ENCODE peak calls at places on chromosomes 4 and X, in seven cellular contexts. W is uterus, N is colonic mucosa, U is GM10248, L is cardiac muscle cell, K is upper lobe of right lung, O is IMR-90. Z is an unnamed sample.
A peak's percentile ranks its signal among the peaks of the same experiment; 100 is the strongest.

GRCh38 chr4:111837761-111838160 is 307.5 kb upstream of the FAM241A start:
- DNase-seq in L (no peak), N (no peak), K (no peak), U (no peak), O (no peak), W (no peak), Z (no peak)

GRCh38 chr4:159098482-159099127 is 4.3 kb upstream of the RAPGEF2 start:
- DNase-seq in L (no peak), U (no peak), N (no peak), K (no peak), O (no peak), W (no peak), Z (no peak)

GRCh38 chrX:30714138-30714537 is 60.9 kb downstream of the GK start:
- DNase-seq in O (no peak), W (no peak), N (no peak), L (no peak), K (no peak), U (no peak), Z (no peak)

GRCh38 chr4:121138014-121138413 is 26.1 kb downstream of the TNIP3 start:
- DNase-seq in K (no peak), W (no peak), L (no peak), U (no peak), N (no peak), O (no peak), Z (no peak)

GRCh38 chr4:40311811-40312346 is 23.3 kb upstream of the CHRNA9 start:
- DNase-seq in N (no peak), L (no peak), W (no peak), U (no peak), K (no peak), O (no peak), Z (no peak)

GRCh38 chrX:133792198-133792953 is 193.0 kb downstream of the GPC3 start:
- DNase-seq in U (peak; percentile 57), N (peak; percentile 73), L (peak; percentile 87), K (peak; percentile 66), O (peak; percentile 66), W (peak; percentile 53), Z (peak; percentile 78)

GRCh38 chrX:43313035-43313434 is 343.1 kb upstream of the MAOA start:
- DNase-seq in W (no peak), O (no peak), K (no peak), U (no peak), L (no peak), N (no peak), Z (no peak)

GRCh38 chr4:56139241-56139827 is 190.6 kb downstream of the CEP135 start:
- DNase-seq in K (no peak), L (peak; percentile 5), N (no peak), O (no peak), U (no peak), W (no peak), Z (no peak)

GRCh38 chr4:52931238-52931637 is 69.1 kb downstream of the RASL11B start:
- DNase-seq in U (no peak), W (no peak), K (no peak), L (no peak), N (no peak), O (no peak), Z (no peak)

GRCh38 chr4:87209696-87210095 is 10.7 kb downstream of the KLHL8 start:
- DNase-seq in O (no peak), L (no peak), U (peak; percentile 54), K (peak; percentile 82), N (no peak), W (peak; percentile 57), Z (peak; percentile 89)

GRCh38 chr4:24867766-24868296 is 45.0 kb downstream of the CCDC149 start:
- DNase-seq in U (no peak), O (no peak), L (no peak), N (no peak), W (no peak), K (no peak), Z (no peak)

GRCh38 chr4:73718375-73719373 is 21.7 kb upstream of the CXCL8 start:
- DNase-seq in L (no peak), U (peak; percentile 16), W (no peak), O (no peak), K (no peak), N (no peak), Z (no peak)

GRCh38 chrX:150517303-150517896 is 51.0 kb upstream of the MTM1 start:
- DNase-seq in W (no peak), O (peak; percentile 79), K (no peak), U (no peak), N (no peak), L (no peak), Z (peak; percentile 65)

DNA sequence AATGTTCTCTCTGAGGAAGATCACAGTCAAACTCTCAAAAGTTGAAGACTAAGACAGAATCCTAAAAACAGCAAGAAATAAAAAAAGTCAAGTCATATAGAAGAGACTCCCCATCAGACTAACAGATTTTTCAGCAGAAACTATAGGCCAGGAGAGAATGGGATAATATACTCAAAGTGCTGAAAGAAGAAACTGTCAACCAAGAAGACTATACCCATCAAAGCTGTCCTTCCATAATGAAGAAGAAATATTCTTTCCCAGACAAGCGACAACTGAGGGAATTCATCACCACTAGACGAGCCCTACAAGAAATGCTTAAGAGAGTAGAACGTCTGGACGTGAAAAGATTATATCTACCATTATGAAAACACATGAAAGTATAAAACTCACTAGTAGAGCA is 22.0 kb downstream of the TLR6 start:
- DNase-seq in L (no peak), N (no peak), W (no peak), U (no peak), O (no peak), K (no peak), Z (no peak)
- TF ChIP-seq CTCF in L (no peak), N (no peak), W (no peak), U (no peak), O (no peak), K (no peak), Z (no peak)

GRCh38 chrX:137428777-137429564 is 137.0 kb upstream of the ZIC3 start:
- DNase-seq in O (no peak), U (no peak), L (peak; percentile 7), K (no peak), N (no peak), W (no peak), Z (no peak)
- TF ChIP-seq CTCF in O (no peak), U (no peak), L (no peak), K (no peak), N (no peak), W (no peak), Z (no peak)

GRCh38 chr4:161564230-161564834 is 599.5 kb downstream of the FSTL5 start:
- DNase-seq in L (peak; percentile 8), W (no peak), N (no peak), K (no peak), O (peak; percentile 23), U (no peak), Z (no peak)
- TF ChIP-seq CTCF in L (peak; percentile 35), W (no peak), N (no peak), K (peak; percentile 40), O (peak; percentile 32), U (peak; percentile 16), Z (no peak)

GRCh38 chr4:146243141-146243882 is 29.0 kb downstream of the REELD1 start:
- DNase-seq in N (no peak), U (peak; percentile 87), L (no peak), O (peak; percentile 37), K (peak; percentile 76), W (no peak), Z (peak; percentile 84)
- TF ChIP-seq CTCF in N (peak; percentile 34), U (peak; percentile 92), L (peak; percentile 43), O (peak; percentile 4), K (peak; percentile 48), W (peak; percentile 10), Z (peak; percentile 49)

GRCh38 chr4:165013691-165014090 is 18.1 kb upstream of the TRIM60 start:
- DNase-seq in N (no peak), W (no peak), O (no peak), K (no peak), U (no peak), L (no peak), Z (no peak)

GRCh38 chr4:165010991-165011390 is 20.8 kb upstream of the TRIM60 start:
- DNase-seq in W (no peak), O (no peak), U (no peak), N (no peak), K (no peak), L (no peak), Z (no peak)

GRCh38 chr4:165011403-165011802 is 20.4 kb upstream of the TRIM60 start:
- DNase-seq in N (no peak), W (no peak), O (no peak), U (no peak), K (no peak), L (no peak), Z (no peak)

GRCh38 chr4:165016971-165017370 is 14.8 kb upstream of the TRIM60 start:
- DNase-seq in N (no peak), K (no peak), W (no peak), U (no peak), O (no peak), L (no peak), Z (no peak)
- TF ChIP-seq CTCF in N (no peak), K (no peak), W (no peak), U (no peak), O (peak; percentile 16), L (peak; percentile 24), Z (no peak)

GRCh38 chr4:2284161-2284933 is 22.4 kb upstream of the MXD4 start:
- DNase-seq in K (peak; percentile 44), U (no peak), W (peak; percentile 11), L (no peak), N (no peak), O (no peak), Z (peak; percentile 66)

GRCh38 chr4:2277956-2278355 is 16.0 kb upstream of the MXD4 start:
- DNase-seq in N (no peak), K (no peak), U (no peak), W (no peak), L (no peak), O (no peak), Z (peak; percentile 12)

GRCh38 chr4:2283199-2283711 is 21.3 kb upstream of the MXD4 start:
- DNase-seq in N (no peak), W (no peak), O (no peak), L (no peak), K (no peak), U (no peak), Z (peak; percentile 1)

GRCh38 chr4:2281575-2282343 is 19.9 kb upstream of the MXD4 start:
- DNase-seq in W (no peak), L (no peak), K (no peak), U (no peak), N (no peak), O (no peak), Z (peak; percentile 90)

DNA sequence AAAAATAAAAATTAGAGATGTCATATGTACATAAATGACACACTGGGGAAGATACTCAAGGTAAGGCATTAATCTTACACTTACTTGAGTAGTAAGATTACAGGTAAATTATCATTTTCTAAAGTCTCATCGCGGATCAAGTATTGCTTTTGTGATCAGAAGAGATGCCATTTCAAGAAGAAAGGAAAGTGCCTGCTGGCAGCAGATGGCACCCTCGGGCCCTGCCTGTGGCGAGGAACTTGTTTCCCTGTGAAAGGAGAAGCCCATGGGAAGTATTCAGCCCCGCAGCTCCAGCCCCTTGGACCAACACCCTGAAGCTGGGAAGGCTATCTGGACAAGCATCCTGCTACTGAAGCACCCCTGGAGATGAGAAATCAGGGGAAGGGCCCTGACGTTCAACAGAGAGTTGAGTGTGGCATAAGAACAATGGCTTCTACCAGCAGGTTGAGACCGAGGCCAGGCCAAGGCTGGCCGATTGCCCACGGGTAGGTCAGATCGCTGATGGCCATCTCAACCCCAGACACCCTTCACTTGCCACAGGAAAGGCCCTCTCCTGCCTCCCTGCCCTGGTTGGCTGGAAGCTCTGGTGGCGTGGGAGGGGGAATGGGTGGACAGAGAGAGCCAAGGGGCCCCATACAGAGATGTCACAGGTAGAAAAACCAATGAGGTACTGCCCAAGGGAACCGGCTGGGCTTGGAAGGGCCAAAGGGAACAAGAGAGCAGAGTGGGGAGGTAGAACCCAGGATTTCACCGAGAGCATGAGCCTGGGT is 18.8 kb upstream of the MXD4 start:
- DNase-seq in N (no peak), W (no peak), O (no peak), K (no peak), L (no peak), U (no peak), Z (peak; percentile 69)
- TF ChIP-seq CTCF in N (no peak), W (no peak), O (peak; percentile 23), K (no peak), L (no peak), U (no peak), Z (no peak)